ENCODE peak calls at places on chromosome 22, in six cellular contexts. One of them, this sample, is unnamed.

GRCh38 chr22:49582171-49582570 is 245.5 kb downstream of the BRD1 start:
- DNase-seq in right lobe of liver: no peak
- DNase-seq in testis: no peak
- DNase-seq in left lung: no peak
- DNase-seq in spleen: no peak
- DNase-seq in prostate gland: no peak
- DNase-seq in this sample: no peak

GRCh38 chr22:28883917-28884753 is 763 bp downstream of the ZNRF3 start:
- DNase-seq in right lobe of liver: peak; percentile 65
- DNase-seq in spleen: peak; percentile 90
- DNase-seq in prostate gland: peak; percentile 27
- DNase-seq in testis: peak; percentile 22
- DNase-seq in left lung: peak; percentile 42
- DNase-seq in this sample: peak; percentile 35

GRCh38 chr22:33871935-33872334 is 48.3 kb downstream of the LARGE1 start:
- DNase-seq in testis: no peak
- DNase-seq in spleen: no peak
- DNase-seq in prostate gland: no peak
- DNase-seq in left lung: no peak
- DNase-seq in right lobe of liver: no peak
- DNase-seq in this sample: no peak

GRCh38 chr22:17102297-17102667 is 17.5 kb downstream of the IL17RA start:
- DNase-seq in left lung: no peak
- DNase-seq in right lobe of liver: no peak
- DNase-seq in testis: no peak
- DNase-seq in spleen: no peak
- DNase-seq in prostate gland: no peak
- DNase-seq in this sample: no peak

GRCh38 chr22:35376728-35377472 is 4.0 kb upstream of the HMOX1 start:
- DNase-seq in right lobe of liver: peak; percentile 88
- DNase-seq in left lung: peak; percentile 96
- DNase-seq in testis: peak; percentile 95
- DNase-seq in spleen: peak; percentile 93
- DNase-seq in prostate gland: peak; percentile 91
- DNase-seq in this sample: peak; percentile 96

GRCh38 chr22:38432264-38432663 is 22.7 kb downstream of the KCNJ4 start:
- DNase-seq in left lung: no peak
- DNase-seq in testis: no peak
- DNase-seq in right lobe of liver: no peak
- DNase-seq in prostate gland: no peak
- DNase-seq in spleen: no peak
- DNase-seq in this sample: no peak

GRCh38 chr22:46143491-46144147 is 6.7 kb upstream of the PPARA start:
- DNase-seq in right lobe of liver: peak; percentile 52
- DNase-seq in spleen: no peak
- DNase-seq in testis: no peak
- DNase-seq in left lung: peak; percentile 22
- DNase-seq in prostate gland: peak; percentile 33
- DNase-seq in this sample: no peak

GRCh38 chr22:29031236-29031982 is 30.2 kb downstream of the C22orf31 start:
- DNase-seq in left lung: peak; percentile 80
- DNase-seq in spleen: no peak
- DNase-seq in prostate gland: peak; percentile 39
- DNase-seq in testis: peak; percentile 76
- DNase-seq in right lobe of liver: peak; percentile 61
- DNase-seq in this sample: peak; percentile 93

GRCh38 chr22:24006914-24007214 is 1.6 kb upstream of the GSTT4 start:
- DNase-seq in prostate gland: no peak
- DNase-seq in spleen: no peak
- DNase-seq in testis: no peak
- DNase-seq in right lobe of liver: no peak
- DNase-seq in left lung: no peak
- DNase-seq in this sample: no peak

GRCh38 chr22:28841111-28841510 is 40.7 kb upstream of the XBP1 start:
- DNase-seq in right lobe of liver: no peak
- DNase-seq in spleen: no peak
- DNase-seq in testis: no peak
- DNase-seq in left lung: no peak
- DNase-seq in prostate gland: no peak
- DNase-seq in this sample: no peak

GRCh38 chr22:20206709-20207215 is 55.9 kb upstream of the CCDC188 start:
- DNase-seq in left lung: peak; percentile 66
- DNase-seq in right lobe of liver: peak; percentile 91
- DNase-seq in testis: no peak
- DNase-seq in spleen: no peak
- DNase-seq in prostate gland: no peak
- DNase-seq in this sample: no peak

GRCh38 chr22:30002861-30003489 is 77.3 kb upstream of the HORMAD2 start:
- DNase-seq in testis: no peak
- DNase-seq in spleen: no peak
- DNase-seq in prostate gland: no peak
- DNase-seq in left lung: no peak
- DNase-seq in right lobe of liver: no peak
- DNase-seq in this sample: no peak

GRCh38 chr22:41589260-41589600 is 410 bp downstream of the PMM1 start:
- DNase-seq in right lobe of liver: no peak
- DNase-seq in prostate gland: no peak
- DNase-seq in spleen: no peak
- DNase-seq in testis: peak; percentile 34
- DNase-seq in left lung: peak; percentile 43
- DNase-seq in this sample: no peak

GRCh38 chr22:27625769-27626674 is 175.5 kb downstream of the MN1 start:
- DNase-seq in right lobe of liver: no peak
- DNase-seq in testis: no peak
- DNase-seq in prostate gland: no peak
- DNase-seq in spleen: no peak
- DNase-seq in left lung: no peak
- DNase-seq in this sample: no peak

GRCh38 chr22:49971232-49972162 is 10.9 kb downstream of the PIM3 start:
- DNase-seq in prostate gland: peak; percentile 51
- DNase-seq in spleen: peak; percentile 94
- DNase-seq in right lobe of liver: peak; percentile 96
- DNase-seq in left lung: peak; percentile 87
- DNase-seq in testis: peak; percentile 84
- DNase-seq in this sample: peak; percentile 90

GRCh38 chr22:36940676-36941075 is 27.2 kb downstream of the CSF2RB start:
- DNase-seq in prostate gland: no peak
- DNase-seq in right lobe of liver: no peak
- DNase-seq in spleen: no peak
- DNase-seq in testis: no peak
- DNase-seq in left lung: no peak
- DNase-seq in this sample: no peak

GRCh38 chr22:17972385-17973181 is 51.8 kb downstream of the MICAL3 start:
- DNase-seq in right lobe of liver: peak; percentile 68
- DNase-seq in left lung: no peak
- DNase-seq in prostate gland: no peak
- DNase-seq in testis: no peak
- DNase-seq in spleen: peak; percentile 67
- DNase-seq in this sample: peak; percentile 58

GRCh38 chr22:17131686-17132085 is 10.5 kb upstream of the TMEM121B start:
- DNase-seq in right lobe of liver: no peak
- DNase-seq in prostate gland: no peak
- DNase-seq in testis: no peak
- DNase-seq in left lung: no peak
- DNase-seq in spleen: peak; percentile 51
- DNase-seq in this sample: no peak

GRCh38 chr22:45993143-45993692 is 16.3 kb upstream of the WNT7B start:
- DNase-seq in left lung: no peak
- DNase-seq in right lobe of liver: no peak
- DNase-seq in prostate gland: no peak
- DNase-seq in spleen: no peak
- DNase-seq in testis: no peak
- DNase-seq in this sample: no peak

GRCh38 chr22:27718186-27719032 is 83.1 kb downstream of the MN1 start:
- DNase-seq in testis: peak; percentile 49
- DNase-seq in right lobe of liver: no peak
- DNase-seq in prostate gland: peak; percentile 9
- DNase-seq in spleen: peak; percentile 58
- DNase-seq in left lung: peak; percentile 67
- DNase-seq in this sample: peak; percentile 87

GRCh38 chr22:19367763-19368367 is 63.7 kb downstream of the HIRA start:
- DNase-seq in spleen: no peak
- DNase-seq in right lobe of liver: no peak
- DNase-seq in left lung: no peak
- DNase-seq in testis: no peak
- DNase-seq in prostate gland: no peak
- DNase-seq in this sample: no peak

GRCh38 chr22:31346255-31346732 is at the start of gene PATZ1:
- DNase-seq in prostate gland: peak; percentile 62
- DNase-seq in testis: peak; percentile 82
- DNase-seq in right lobe of liver: peak; percentile 76
- DNase-seq in left lung: peak; percentile 73
- DNase-seq in spleen: peak; percentile 93
- DNase-seq in this sample: peak; percentile 87

GRCh38 chr22:32850157-32850556 is 48.7 kb downstream of the TIMP3 start:
- DNase-seq in spleen: no peak
- DNase-seq in testis: no peak
- DNase-seq in left lung: no peak
- DNase-seq in right lobe of liver: no peak
- DNase-seq in prostate gland: no peak
- DNase-seq in this sample: no peak

GRCh38 chr22:32852346-32853251 is 51.1 kb downstream of the TIMP3 start:
- DNase-seq in left lung: no peak
- DNase-seq in spleen: no peak
- DNase-seq in prostate gland: peak; percentile 68
- DNase-seq in testis: peak; percentile 89
- DNase-seq in right lobe of liver: no peak
- DNase-seq in this sample: no peak

GRCh38 chr22:32848226-32848625 is 46.7 kb downstream of the TIMP3 start:
- DNase-seq in prostate gland: no peak
- DNase-seq in right lobe of liver: no peak
- DNase-seq in left lung: no peak
- DNase-seq in testis: no peak
- DNase-seq in spleen: no peak
- DNase-seq in this sample: no peak

GRCh38 chr22:32849501-32849900 is 48.0 kb downstream of the TIMP3 start:
- DNase-seq in prostate gland: no peak
- DNase-seq in right lobe of liver: no peak
- DNase-seq in left lung: no peak
- DNase-seq in spleen: no peak
- DNase-seq in testis: no peak
- DNase-seq in this sample: peak; percentile 62

GRCh38 chr22:32850591-32851517 is 49.3 kb downstream of the TIMP3 start:
- DNase-seq in spleen: no peak
- DNase-seq in testis: peak; percentile 88
- DNase-seq in prostate gland: no peak
- DNase-seq in right lobe of liver: peak; percentile 82
- DNase-seq in left lung: no peak
- DNase-seq in this sample: peak; percentile 85
- H3K4me1 ChIP-seq in spleen: no peaks in the 10 kb centered on the region
- H3K4me1 ChIP-seq in testis: peaks cover 59% of the 10 kb centered on the region
- H3K4me1 ChIP-seq in prostate gland: peaks cover 17% of the 10 kb centered on the region
- H3K4me1 ChIP-seq in right lobe of liver: no peaks in the 10 kb centered on the region
- H3K4me1 ChIP-seq in left lung: peaks cover 36% of the 10 kb centered on the region
- H3K4me1 ChIP-seq in this sample: peaks cover 83% of the 10 kb centered on the region

GRCh38 chr22:47248925-47249324 is 486.5 kb downstream of the TBC1D22A start:
- DNase-seq in testis: no peak
- DNase-seq in right lobe of liver: no peak
- DNase-seq in prostate gland: no peak
- DNase-seq in left lung: no peak
- DNase-seq in spleen: no peak
- DNase-seq in this sample: no peak

GRCh38 chr22:47247609-47248240 is 485.3 kb downstream of the TBC1D22A start:
- DNase-seq in right lobe of liver: no peak
- DNase-seq in left lung: no peak
- DNase-seq in testis: no peak
- DNase-seq in prostate gland: no peak
- DNase-seq in spleen: no peak
- DNase-seq in this sample: no peak

GRCh38 chr22:47245286-47245685 is 482.8 kb downstream of the TBC1D22A start:
- DNase-seq in prostate gland: no peak
- DNase-seq in right lobe of liver: no peak
- DNase-seq in testis: no peak
- DNase-seq in spleen: no peak
- DNase-seq in left lung: no peak
- DNase-seq in this sample: no peak

GRCh38 chr22:47249370-47249928 is 487.0 kb downstream of the TBC1D22A start:
- DNase-seq in prostate gland: no peak
- DNase-seq in testis: no peak
- DNase-seq in spleen: no peak
- DNase-seq in left lung: no peak
- DNase-seq in right lobe of liver: no peak
- DNase-seq in this sample: no peak

GRCh38 chr22:47245786-47246185 is 483.3 kb downstream of the TBC1D22A start:
- DNase-seq in testis: no peak
- DNase-seq in right lobe of liver: no peak
- DNase-seq in spleen: no peak
- DNase-seq in left lung: no peak
- DNase-seq in prostate gland: no peak
- DNase-seq in this sample: no peak
- TF ChIP-seq CTCF in testis: no peak
- TF ChIP-seq CTCF in right lobe of liver: no peak
- TF ChIP-seq CTCF in spleen: no peak
- TF ChIP-seq CTCF in left lung: no peak
- TF ChIP-seq CTCF in prostate gland: no peak
- TF ChIP-seq CTCF in this sample: no peak

GRCh38 chr22:40434101-40434500 is 63.7 kb downstream of the SGSM3 start:
- DNase-seq in testis: no peak
- DNase-seq in spleen: no peak
- DNase-seq in prostate gland: no peak
- DNase-seq in right lobe of liver: no peak
- DNase-seq in left lung: no peak
- DNase-seq in this sample: no peak
- H3K4me1 ChIP-seq in testis: peaks cover 25% of the 10 kb centered on the region
- H3K4me1 ChIP-seq in spleen: peaks cover 32% of the 10 kb centered on the region
- H3K4me1 ChIP-seq in prostate gland: no peaks in the 10 kb centered on the region
- H3K4me1 ChIP-seq in right lobe of liver: no peaks in the 10 kb centered on the region
- H3K4me1 ChIP-seq in left lung: peaks cover 73% of the 10 kb centered on the region
- H3K4me1 ChIP-seq in this sample: peaks cover 39% of the 10 kb centered on the region

DNA sequence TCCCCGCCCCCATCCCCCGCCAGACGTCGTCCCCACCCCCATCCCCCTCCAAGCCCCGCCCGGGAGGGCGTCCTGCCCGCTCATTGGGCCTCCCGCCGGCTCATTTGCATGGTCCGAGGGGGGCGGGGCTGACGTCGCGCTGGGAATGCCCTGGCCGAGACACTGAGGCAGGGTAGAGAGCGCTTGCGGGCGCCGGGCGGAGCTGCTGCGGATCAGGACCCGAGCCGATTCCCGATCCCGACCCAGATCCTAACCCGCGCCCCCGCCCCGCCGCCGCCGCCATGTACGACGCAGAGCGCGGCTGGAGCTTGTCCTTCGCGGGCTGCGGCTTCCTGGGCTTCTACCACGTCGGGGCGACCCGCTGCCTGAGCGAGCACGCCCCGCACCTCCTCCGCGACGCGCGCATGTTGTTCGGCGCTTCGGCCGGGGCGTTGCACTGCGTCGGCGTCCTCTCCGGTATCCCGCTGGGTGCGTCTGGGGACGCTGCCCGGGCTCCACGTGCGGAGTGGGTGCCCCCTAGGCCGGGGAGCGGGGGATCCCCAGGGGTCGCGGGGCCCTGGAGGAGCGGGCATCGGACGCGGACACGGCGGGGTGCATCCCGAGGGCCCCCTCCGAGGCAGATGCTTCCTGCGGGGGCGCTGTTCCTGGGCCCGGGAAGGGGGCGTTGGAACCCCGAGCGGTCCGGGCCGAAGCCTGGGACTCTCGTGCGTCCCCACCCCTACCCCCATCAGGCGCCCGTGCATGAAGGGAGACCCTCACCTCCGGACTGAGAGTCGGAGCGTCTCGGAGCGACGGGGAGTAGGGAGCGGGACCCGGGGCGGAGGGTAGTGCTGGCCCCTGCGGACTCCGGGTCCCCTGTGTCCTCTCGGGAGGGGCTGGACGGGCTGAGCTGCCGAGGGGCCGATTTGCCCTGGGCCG is at the start of gene PNPLA3:
- DNase-seq in prostate gland: peak; percentile 92
- DNase-seq in spleen: peak; percentile 89
- DNase-seq in left lung: peak; percentile 91
- DNase-seq in right lobe of liver: peak; percentile 97
- DNase-seq in testis: peak; percentile 96
- DNase-seq in this sample: peak; percentile 93
- TF ChIP-seq CTCF in prostate gland: no peak
- TF ChIP-seq CTCF in spleen: no peak
- TF ChIP-seq CTCF in left lung: no peak
- TF ChIP-seq CTCF in right lobe of liver: peak; percentile 39
- TF ChIP-seq CTCF in testis: no peak
- TF ChIP-seq CTCF in this sample: no peak

This sample was measured in adrenal gland.